ENCODE peak calls at places on chromosomes 7 and 10, in five cellular contexts. P is A549, I is K562, E is IMR-90, W is H1. J is an unnamed sample.

GRCh38 chr7:12222889-12223579 is 11.9 kb downstream of the TMEM106B start:
- DNase-seq in I (no peak), W (no peak), E (no peak), P (no peak), J (no peak)

GRCh38 chr10:113897693-113898618 is 43.5 kb downstream of the NHLRC2 start:
- DNase-seq in W (no peak), P (no peak), I (no peak), E (no peak), J (no peak)

GRCh38 chr7:158034571-158034970 is 553.1 kb downstream of the PTPRN2 start:
- DNase-seq in E (no peak), P (no peak), I (no peak), W (no peak), J (no peak)

GRCh38 chr7:147595076-147595475 is 995.5 kb upstream of the C7orf33 start:
- DNase-seq in E (no peak), P (no peak), I (no peak), W (no peak), J (no peak)

GRCh38 chr10:310976-311639 is 175.9 kb downstream of the ZMYND11 start:
- DNase-seq in E (peak), W (no peak), I (no peak), P (no peak), J (no peak)

GRCh38 chr10:30045961-30046360 is 13.4 kb downstream of the JCAD start:
- DNase-seq in P (no peak), W (no peak), I (no peak), E (no peak), J (no peak)

GRCh38 chr10:114028425-114028824 is 15.2 kb upstream of the ADRB1 start:
- DNase-seq in W (no peak), E (no peak), I (no peak), P (no peak), J (no peak)

GRCh38 chr7:43763183-43763582 is 4.7 kb downstream of the BLVRA start:
- DNase-seq in P (no peak), E (no peak), I (no peak), W (peak), J (no peak)

GRCh38 chr10:93495654-93496321 is 624 bp upstream of the CEP55 start:
- DNase-seq in P (peak), E (no peak), W (no peak), I (peak), J (peak)

GRCh38 chr7:44073664-44074348 is 8.4 kb upstream of the PGAM2 start:
- DNase-seq in I (no peak), W (no peak), P (no peak), E (peak), J (no peak)

GRCh38 chr10:29714096-29714874 is 79.5 kb upstream of the SVIL start:
- DNase-seq in W (no peak), P (peak), E (peak), I (no peak), J (no peak)

GRCh38 chr7:1086588-1087461 is 1.1 kb upstream of the GPER1 start:
- DNase-seq in P (peak), I (peak), E (peak), W (peak), J (peak)

GRCh38 chr10:47332946-47333345 is 10.7 kb downstream of the GDF2 start:
- DNase-seq in P (no peak), I (no peak), W (no peak), E (peak), J (no peak)

GRCh38 chr10:59718246-59718645 is 8.6 kb upstream of the SLC16A9 start:
- DNase-seq in P (no peak), W (no peak), I (no peak), E (no peak), J (no peak)

GRCh38 chr10:100877451-100877850 is 35.3 kb upstream of the SLF2 start:
- DNase-seq in E (no peak), P (no peak), I (no peak), W (no peak), J (no peak)

GRCh38 chr10:119103687-119104652 is at the start of gene DENND10:
- DNase-seq in P (peak), W (peak), I (peak), E (peak), J (no peak)

GRCh38 chr7:22572937-22573336 is 72.9 kb upstream of the STEAP1B start:
- DNase-seq in I (no peak), P (peak), E (peak), W (no peak), J (no peak)

GRCh38 chr10:100979821-100980272 is 7.5 kb downstream of the MRPL43 start:
- DNase-seq in E (no peak), P (no peak), I (no peak), W (no peak), J (no peak)

GRCh38 chr10:131855763-131856401 is 44.9 kb upstream of the PPP2R2D start:
- DNase-seq in W (no peak), P (no peak), I (no peak), E (no peak), J (no peak)

GRCh38 chr7:142585425-142585824 is 163.8 kb upstream of the PRSS1 start:
- DNase-seq in P (peak), W (no peak), E (no peak), I (no peak), J (no peak)

GRCh38 chr10:21172774-21173432 is 275.8 kb upstream of the NEBL start:
- DNase-seq in I (peak), E (no peak), W (peak), P (no peak), J (no peak)

GRCh38 chr10:4885142-4885541 is 59.1 kb downstream of the AKR1E2 start:
- DNase-seq in P (no peak), W (no peak), E (no peak), I (no peak), J (no peak)

GRCh38 chr7:51000956-51001355 is 218.3 kb upstream of the GRB10 start:
- DNase-seq in P (peak), W (no peak), I (no peak), E (no peak), J (no peak)

GRCh38 chr10:24363070-24363469 is 154.1 kb downstream of the KIAA1217 start:
- DNase-seq in W (no peak), I (no peak), E (peak), P (no peak), J (peak)

GRCh38 chr7:150941983-150942590 is 36.0 kb downstream of the KCNH2 start:
- DNase-seq in E (no peak), W (no peak), P (no peak), I (peak), J (no peak)

GRCh38 chr10:53983431-53983830 is 817.6 kb downstream of the PCDH15 start:
- DNase-seq in E (no peak), W (no peak), P (no peak), I (no peak), J (no peak)

GRCh38 chr7:47330561-47331178 is 251.2 kb downstream of the TNS3 start:
- DNase-seq in E (no peak), W (peak), P (no peak), I (no peak), J (no peak)

GRCh38 chr10:126478600-126478999 is 90.3 kb upstream of the ADAM12 start:
- DNase-seq in W (peak), I (no peak), E (no peak), P (no peak), J (no peak)

GRCh38 chr10:88120075-88120474 is 256.6 kb downstream of the PTEN start:
- DNase-seq in I (no peak), P (no peak), W (no peak), E (no peak), J (no peak)

GRCh38 chr10:109895095-109895818 is 28.1 kb downstream of the XPNPEP1 start:
- DNase-seq in I (no peak), E (peak), W (no peak), P (no peak), J (no peak)

GRCh38 chr7:36280840-36281812 is 108.5 kb upstream of the ANLN start:
- DNase-seq in E (peak), I (no peak), W (no peak), P (peak), J (no peak)

GRCh38 chr7:42991913-42992576 is 59.9 kb downstream of the MRPL32 start:
- DNase-seq in E (no peak), W (peak), P (no peak), I (no peak), J (no peak)

GRCh38 chr10:101047961-101048892 is 13.6 kb upstream of the KAZALD1 start:
- DNase-seq in I (no peak), P (no peak), E (no peak), W (peak), J (no peak)

GRCh38 chr10:110967009-110967630 is 47.7 kb downstream of the SHOC2 start:
- DNase-seq in W (no peak), P (no peak), I (no peak), E (peak), J (no peak)

GRCh38 chr10:11894381-11895107 is 71.4 kb downstream of the PROSER2 start:
- DNase-seq in W (no peak), I (peak), P (no peak), E (no peak), J (no peak)

GRCh38 chr7:8151161-8151560 is 110.8 kb downstream of the ICA1 start:
- DNase-seq in I (no peak), P (no peak), E (no peak), W (no peak), J (no peak)

GRCh38 chr7:139358541-139359365 is 941 bp upstream of the LUC7L2 start:
- DNase-seq in I (no peak), W (no peak), P (peak), E (peak), J (no peak)

GRCh38 chr7:98196706-98197605 is 14.3 kb upstream of the BHLHA15 start:
- DNase-seq in I (no peak), E (no peak), P (no peak), W (no peak), J (no peak)

GRCh38 chr7:98200364-98200763 is 10.9 kb upstream of the BHLHA15 start:
- DNase-seq in E (no peak), W (no peak), I (no peak), P (no peak), J (no peak)

GRCh38 chr7:98194672-98195457 is 16.4 kb upstream of the BHLHA15 start:
- DNase-seq in I (no peak), E (peak), W (no peak), P (no peak), J (no peak)

GRCh38 chr7:98202367-98203195 is 8.7 kb upstream of the BHLHA15 start:
- DNase-seq in W (no peak), P (no peak), E (no peak), I (no peak), J (no peak)

DNA sequence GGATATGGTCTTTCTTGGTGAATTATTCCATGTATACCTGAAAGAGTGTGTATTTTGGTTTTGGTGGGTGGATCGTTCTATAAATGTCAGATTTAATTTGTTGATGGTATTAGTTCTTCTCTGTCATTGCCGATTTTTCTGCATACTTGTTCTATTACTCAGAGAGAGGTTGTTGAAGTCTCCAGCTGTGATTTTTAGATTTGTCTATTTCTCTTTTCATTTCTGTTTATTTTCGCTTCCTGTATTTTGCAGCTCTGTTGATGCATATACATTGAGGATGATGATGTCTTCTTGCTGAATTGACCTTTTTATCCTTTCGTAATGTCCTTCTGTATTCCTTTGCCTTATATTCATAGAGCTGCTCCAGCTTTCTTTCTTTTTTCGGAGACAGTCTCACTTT is 12.1 kb upstream of the BHLHA15 start:
- DNase-seq in P (no peak), W (no peak), E (peak), I (no peak), J (no peak)
- TF ChIP-seq MAFK in P (no peak), W (no peak), E (no peak), I (no peak), J (no peak)

GRCh38 chr10:79390057-79390456 is 42.8 kb downstream of the PPIF start:
- DNase-seq in I (no peak), P (no peak), E (no peak), W (no peak), J (no peak)

GRCh38 chr10:79392506-79393176 is 45.4 kb downstream of the PPIF start:
- DNase-seq in I (no peak), P (no peak), W (no peak), E (no peak), J (no peak)

GRCh38 chr10:79392020-79392398 is 44.7 kb downstream of the PPIF start:
- DNase-seq in P (no peak), I (no peak), W (no peak), E (no peak), J (no peak)

GRCh38 chr10:79390551-79391229 is 43.4 kb downstream of the PPIF start:
- DNase-seq in W (peak), P (no peak), I (peak), E (no peak), J (no peak)

DNA sequence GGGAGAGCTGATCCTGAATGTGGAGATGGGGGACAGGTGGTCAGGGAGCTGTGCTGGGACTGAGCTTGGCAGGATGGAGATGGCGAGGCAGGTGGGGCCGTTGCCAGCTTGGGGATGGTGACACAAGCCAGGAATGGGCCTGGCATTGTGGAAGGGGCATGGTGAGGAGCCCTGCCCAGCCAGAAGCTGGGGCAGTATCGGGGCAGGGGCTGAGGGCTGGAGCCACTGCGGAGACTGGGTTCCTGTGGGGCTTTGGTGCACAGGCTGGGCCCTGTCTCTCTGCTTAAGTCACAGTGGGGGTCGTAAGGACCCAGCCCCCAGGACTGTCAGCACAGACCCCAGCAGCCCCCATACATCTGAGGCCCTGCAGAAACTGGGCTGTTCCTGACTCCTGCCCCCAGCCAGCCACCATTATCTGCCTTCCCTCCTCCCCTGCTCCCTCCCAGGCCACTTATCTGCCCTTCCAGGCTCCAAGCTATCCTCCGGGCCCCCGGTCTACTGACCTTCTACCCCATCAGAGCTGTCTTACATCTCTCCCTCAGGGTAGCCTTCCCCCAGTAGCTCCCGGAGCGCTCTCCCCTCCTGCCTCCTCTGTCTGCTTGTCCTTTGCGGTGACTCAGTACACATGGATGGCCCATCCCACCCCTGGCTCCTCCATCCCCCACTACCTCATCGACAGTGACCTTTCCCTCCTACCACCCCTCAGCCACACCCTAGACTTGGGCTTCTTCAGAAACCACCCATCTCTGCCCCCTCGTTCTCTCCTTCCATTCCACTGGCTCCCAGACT is 44.2 kb downstream of the PPIF start:
- DNase-seq in P (no peak), W (peak), I (peak), E (no peak), J (no peak)
- TF ChIP-seq MAFK in P (no peak), W (no peak), I (no peak), E (no peak), J (no peak)

GRCh38 chr10:69327463-69328345 is 49.4 kb downstream of the HK1 start:
- DNase-seq in I (no peak), W (no peak), P (no peak), E (peak), J (no peak)
- TF ChIP-seq MAFK in I (no peak), W (no peak), P (no peak), E (no peak), J (no peak)

GRCh38 chr10:62996925-62997324 is 136.2 kb upstream of the NRBF2 start:
- DNase-seq in I (no peak), E (no peak), W (no peak), P (no peak), J (no peak)

GRCh38 chr10:62993121-62993520 is 140.0 kb upstream of the NRBF2 start:
- DNase-seq in I (no peak), E (no peak), W (no peak), P (no peak), J (no peak)

GRCh38 chr10:62990126-62990525 is 143.0 kb upstream of the NRBF2 start:
- DNase-seq in E (no peak), I (no peak), W (no peak), P (no peak), J (no peak)

GRCh38 chr10:62992145-62992721 is 140.9 kb upstream of the NRBF2 start:
- DNase-seq in I (no peak), P (no peak), W (no peak), E (peak), J (no peak)
- TF ChIP-seq MAFK in I (no peak), P (no peak), W (no peak), E (no peak), J (no peak)

GRCh38 chr10:103717341-103718246 is 137.8 kb downstream of the SH3PXD2A start:
- DNase-seq in W (no peak), E (no peak), P (no peak), I (peak), J (no peak)
- TF ChIP-seq MAFK in W (no peak), E (no peak), P (no peak), I (no peak), J (no peak)

GRCh38 chr10:49600781-49601400 is 9.2 kb upstream of the SLC18A3 start:
- DNase-seq in W (no peak), E (no peak), P (no peak), I (no peak), J (no peak)
- TF ChIP-seq MAFK in W (no peak), E (no peak), P (no peak), I (no peak), J (no peak)

DNA sequence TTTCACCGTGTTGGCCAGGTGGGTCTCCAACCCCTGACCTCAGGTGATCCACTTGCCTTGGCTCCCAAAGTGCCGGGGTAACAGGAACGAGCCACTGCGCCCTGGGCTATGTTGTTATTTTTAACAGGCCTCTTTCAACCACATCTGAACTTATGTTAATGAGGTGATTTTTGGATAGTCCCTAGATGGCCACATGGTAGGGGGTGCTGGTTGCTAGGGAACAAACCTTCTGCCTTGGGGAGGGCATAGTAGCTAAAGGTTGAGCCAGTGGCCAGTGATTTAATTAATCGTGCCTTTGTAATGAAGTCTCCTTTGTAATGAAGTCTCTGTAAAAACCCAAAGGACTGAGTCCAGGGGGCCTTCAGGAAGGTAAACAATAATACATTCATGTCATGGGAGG is 9.1 kb downstream of the COMTD1 start:
- DNase-seq in I (no peak), P (no peak), E (no peak), W (no peak), J (no peak)
- TF ChIP-seq MAFK in I (no peak), P (no peak), E (no peak), W (no peak), J (no peak)

GRCh38 chr10:85580585-85580984 is 786.0 kb downstream of the GRID1 start:
- DNase-seq in P (no peak), W (no peak), E (no peak), I (no peak), J (no peak)
- TF ChIP-seq MAFK in P (no peak), W (no peak), E (no peak), I (no peak), J (no peak)

DNA sequence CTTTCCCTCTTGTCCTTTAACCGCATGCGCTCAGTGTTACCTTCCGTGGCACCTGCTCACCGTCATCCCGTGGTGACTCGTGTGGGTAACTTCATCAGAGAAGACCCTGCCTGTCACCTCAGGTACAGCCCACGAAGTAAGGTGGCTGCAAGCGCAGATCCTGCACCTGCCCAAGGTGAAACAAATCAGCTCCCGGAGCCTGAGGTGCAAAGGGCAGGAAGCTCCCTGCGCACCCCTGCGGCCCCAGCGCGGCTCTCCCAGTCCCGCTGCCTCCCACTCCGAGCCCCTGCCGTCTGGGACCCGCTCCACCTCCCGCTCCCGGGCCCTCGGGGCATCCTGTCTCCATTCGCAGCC is 110.9 kb upstream of the LANCL2 start:
- DNase-seq in W (no peak), P (no peak), E (no peak), I (no peak), J (no peak)
- TF ChIP-seq MAFK in W (no peak), P (no peak), E (no peak), I (no peak), J (no peak)

GRCh38 chr7:46058424-46058823 is 137.4 kb upstream of the IGFBP3 start:
- DNase-seq in P (no peak), W (no peak), E (peak), I (no peak), J (no peak)

GRCh38 chr7:46054290-46054689 is 133.2 kb upstream of the IGFBP3 start:
- DNase-seq in W (no peak), P (no peak), E (no peak), I (no peak), J (no peak)

GRCh38 chr7:46059308-46060020 is 138.4 kb upstream of the IGFBP3 start:
- DNase-seq in P (no peak), I (no peak), W (no peak), E (no peak), J (no peak)
- TF ChIP-seq MAFK in P (no peak), I (no peak), W (no peak), E (no peak), J (no peak)

J was measured in HepG2.